ENCODE peak calls at places on chromosomes 6 and 20, in eight cellular contexts. A, V, L, C, N, P, S and E are unnamed samples.

GRCh38 chr6:112193535-112194051 is 60.8 kb downstream of the LAMA4 start:
- DNase-seq in A (no peak), V (no peak), L (no peak), C (no peak), N (no peak), P (no peak), S (no peak), E (no peak)

GRCh38 chr6:159720708-159721107 is 6.6 kb upstream of the WTAP start:
- DNase-seq in A (peak; percentile 47), V (peak; percentile 33), L (peak; percentile 73), C (no peak), N (peak; percentile 41), P (peak; percentile 38), S (peak; percentile 59), E (no peak)

GRCh38 chr20:21971436-21971835 is 266.0 kb downstream of the PAX1 start:
- DNase-seq in A (no peak), V (no peak), L (no peak), C (no peak), N (no peak), P (no peak), S (no peak), E (no peak)

GRCh38 chr6:55822815-55823214 is 52.6 kb downstream of the BMP5 start:
- DNase-seq in A (no peak), V (peak; percentile 37), L (no peak), C (peak; percentile 43), N (no peak), P (peak; percentile 55), S (no peak), E (no peak)

GRCh38 chr6:139531716-139532115 is 157.3 kb upstream of the CITED2 start:
- DNase-seq in A (no peak), V (no peak), L (no peak), C (no peak), N (no peak), P (no peak), S (no peak), E (no peak)

GRCh38 chr6:4125933-4126864 is 9.2 kb downstream of the ECI2 start:
- DNase-seq in A (peak; percentile 88), V (peak; percentile 91), L (peak; percentile 62), C (peak; percentile 90), N (no peak), P (peak; percentile 94), S (peak; percentile 91), E (no peak)

GRCh38 chr6:26158581-26159416 is 71.6 kb downstream of the HFE start:
- DNase-seq in A (peak; percentile 75), V (peak; percentile 59), L (peak; percentile 52), C (peak; percentile 46), N (no peak), P (peak; percentile 79), S (peak; percentile 64), E (no peak)

GRCh38 chr20:32626859-32627636 is 41.9 kb upstream of the NOL4L start:
- DNase-seq in A (no peak), V (no peak), L (no peak), C (no peak), N (no peak), P (peak; percentile 17), S (no peak), E (no peak)

GRCh38 chr20:63846128-63846771 is 15.0 kb upstream of the ABHD16B start:
- DNase-seq in A (peak; percentile 75), V (peak; percentile 47), L (peak; percentile 94), C (no peak), N (peak; percentile 66), P (peak; percentile 50), S (peak; percentile 49), E (no peak)

GRCh38 chr6:70980800-70981199 is 23.9 kb upstream of the B3GAT2 start:
- DNase-seq in A (no peak), V (no peak), L (peak; percentile 10), C (no peak), N (no peak), P (no peak), S (no peak), E (no peak)

GRCh38 chr20:61296629-61297019 is 44.6 kb downstream of the CDH4 start:
- DNase-seq in A (no peak), V (no peak), L (no peak), C (no peak), N (no peak), P (no peak), S (no peak), E (no peak)

GRCh38 chr20:4677846-4678245 is 43.9 kb upstream of the PRND start:
- DNase-seq in A (peak; percentile 42), V (no peak), L (no peak), C (no peak), N (no peak), P (peak; percentile 13), S (no peak), E (no peak)

GRCh38 chr6:163459007-163459406 is 44.5 kb downstream of the QKI start:
- DNase-seq in A (no peak), V (no peak), L (no peak), C (no peak), N (no peak), P (no peak), S (no peak), E (no peak)
- H3K27ac ChIP-seq in A (peak overlapping the region; percentile 19), V (peak overlapping the region; percentile 68), L (no peak overlapping the region), C (peak overlapping the region; percentile 44), N (no peak overlapping the region), P (peak overlapping the region; percentile 80), S (no peak overlapping the region), E (no peak overlapping the region)

GRCh38 chr6:12557760-12558159 is 158.8 kb upstream of the PHACTR1 start:
- DNase-seq in A (no peak), V (no peak), L (no peak), C (no peak), N (no peak), P (no peak), S (no peak), E (no peak)
- H3K4me3 ChIP-seq in A (no peak overlapping the region), V (no peak overlapping the region), L (no peak overlapping the region), C (no peak overlapping the region), N (no peak overlapping the region), P (no peak overlapping the region), S (no peak overlapping the region), E (no peak overlapping the region)

DNA sequence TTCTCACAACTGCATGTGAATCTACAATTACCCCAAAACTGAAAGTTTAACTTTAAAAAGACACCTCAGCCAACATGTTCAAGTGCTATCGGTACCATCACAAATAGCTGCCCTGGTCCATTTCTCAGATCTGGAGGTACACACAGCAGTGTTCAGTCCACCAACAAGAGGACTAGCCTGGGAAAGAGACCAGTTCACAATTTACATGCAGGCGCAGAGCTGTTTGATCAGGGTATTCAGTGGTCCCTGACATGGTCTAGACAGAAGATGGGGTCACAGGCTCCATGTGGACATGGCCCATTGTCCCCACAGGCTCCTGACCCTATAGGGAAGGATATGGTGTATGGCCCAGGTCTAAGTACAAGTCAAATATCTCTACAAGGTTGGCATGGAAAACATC is 15.6 kb upstream of the TGM6 start:
- DNase-seq in A (no peak), V (no peak), L (no peak), C (no peak), N (no peak), P (no peak), S (no peak), E (no peak)
- H3K9ac ChIP-seq in A (no peak overlapping the region), V (no peak overlapping the region), L (no peak overlapping the region), C (no peak overlapping the region), N (no peak overlapping the region), P (no peak overlapping the region), S (no peak overlapping the region), E (no peak overlapping the region)

GRCh38 chr6:53529324-53530036 is 15.4 kb downstream of the GCLC start:
- DNase-seq in A (no peak), V (no peak), L (peak; percentile 64), C (no peak), N (peak; percentile 26), P (peak; percentile 45), S (no peak), E (no peak)

GRCh38 chr6:53530346-53530745 is 14.6 kb downstream of the GCLC start:
- DNase-seq in A (peak; percentile 29), V (no peak), L (peak; percentile 94), C (peak; percentile 43), N (peak; percentile 42), P (peak; percentile 36), S (no peak), E (no peak)

GRCh38 chr6:53532942-53533341 is 12.0 kb downstream of the GCLC start:
- DNase-seq in A (no peak), V (no peak), L (no peak), C (no peak), N (no peak), P (no peak), S (no peak), E (no peak)

GRCh38 chr6:53532061-53532797 is 12.7 kb downstream of the GCLC start:
- DNase-seq in A (no peak), V (peak; percentile 25), L (peak; percentile 13), C (no peak), N (no peak), P (no peak), S (no peak), E (no peak)

DNA sequence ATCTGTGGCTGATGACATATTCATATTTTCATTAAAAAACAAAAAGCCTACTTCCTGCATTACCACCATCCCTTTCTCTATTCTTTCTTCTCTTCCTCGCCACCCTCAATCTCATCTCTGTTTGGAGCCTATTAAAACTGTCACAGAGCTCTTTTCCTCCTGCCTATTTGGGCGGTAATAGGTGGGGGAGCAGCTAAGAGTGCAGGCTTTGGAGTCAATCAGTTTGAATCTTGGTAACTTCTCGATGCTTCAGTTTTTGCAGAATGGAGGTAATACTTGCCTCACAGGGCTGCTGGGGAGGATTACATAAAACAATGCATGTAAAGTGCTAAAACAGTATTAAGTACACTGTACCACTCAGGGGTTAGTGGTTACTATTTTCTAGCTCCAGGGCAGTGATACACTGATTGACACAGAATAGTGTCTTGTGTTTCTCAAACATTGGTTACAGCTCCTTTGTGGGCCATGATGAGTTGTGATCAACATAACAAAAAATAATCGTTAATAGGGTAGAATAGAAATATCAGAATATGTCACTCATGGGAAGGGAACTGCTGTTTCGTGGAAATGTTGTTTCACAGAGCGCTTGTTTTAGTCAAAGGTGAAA is 14.0 kb downstream of the GCLC start:
- DNase-seq in A (no peak), V (no peak), L (peak; percentile 13), C (no peak), N (no peak), P (no peak), S (no peak), E (no peak)
- H3K27ac ChIP-seq in A (peak overlapping the region; percentile 0), V (no peak overlapping the region), L (peak overlapping the region; percentile 58), C (no peak overlapping the region), N (peak overlapping the region; percentile 24), P (no peak overlapping the region), S (no peak overlapping the region), E (peak overlapping the region; percentile 59)

GRCh38 chr6:28337103-28337520 is 1.2 kb upstream of the ZSCAN31 start:
- DNase-seq in A (peak; percentile 6), V (peak; percentile 5), L (no peak), C (no peak), N (no peak), P (no peak), S (no peak), E (no peak)
- H3K4me3 ChIP-seq in A (peak overlapping the region; percentile 92), V (peak overlapping the region; percentile 81), L (no peak overlapping the region), C (peak overlapping the region; percentile 63), N (peak overlapping the region; percentile 79), P (no peak overlapping the region), S (peak overlapping the region; percentile 75), E (peak overlapping the region; percentile 81)

GRCh38 chr6:36771145-36771544 is 68.1 kb downstream of the CPNE5 start:
- DNase-seq in A (no peak), V (no peak), L (no peak), C (no peak), N (no peak), P (no peak), S (no peak), E (no peak)
- H3K9ac ChIP-seq in A (no peak overlapping the region), V (no peak overlapping the region), L (no peak overlapping the region), C (no peak overlapping the region), N (no peak overlapping the region), P (no peak overlapping the region), S (no peak overlapping the region), E (no peak overlapping the region)

GRCh38 chr6:44133003-44133931 is 5.9 kb downstream of the TMEM63B start:
- DNase-seq in A (peak; percentile 56), V (peak; percentile 39), L (peak; percentile 75), C (peak; percentile 39), N (peak; percentile 71), P (peak; percentile 74), S (peak; percentile 60), E (no peak)
- H3K27ac ChIP-seq in A (no peak overlapping the region), V (no peak overlapping the region), L (no peak overlapping the region), C (peak overlapping the region; percentile 1), N (peak overlapping the region; percentile 65), P (no peak overlapping the region), S (no peak overlapping the region), E (no peak overlapping the region)